ENCODE peak calls at places on chromosomes 1 and 21, in eight cellular contexts. G, N, D, Y, O, U, A and Q are unnamed samples.
A peak's percentile ranks its signal among the peaks of the same experiment; 100 is the strongest.

GRCh38 chr1:244207042-244207934 is 156.2 kb downstream of the ZBTB18 start:
- DNase-seq in D (no peak), G (no peak), Y (no peak), U (no peak), N (no peak), O (no peak), A (no peak), Q (no peak)

GRCh38 chr21:31317688-31318087 is 26.4 kb downstream of the TIAM1 start:
- DNase-seq in N (no peak), A (no peak), D (no peak), G (no peak), U (no peak), Y (no peak), O (no peak), Q (no peak)

GRCh38 chr21:42596657-42597056 is 56.8 kb upstream of the PDE9A start:
- DNase-seq in G (no peak), Y (no peak), D (no peak), O (no peak), A (no peak), N (no peak), U (no peak), Q (no peak)

GRCh38 chr1:89604414-89604735 is 28.5 kb upstream of the LRRC8C start:
- DNase-seq in U (no peak), G (no peak), D (no peak), A (no peak), N (no peak), O (no peak), Y (no peak), Q (no peak)

GRCh38 chr1:100721502-100722205 is 2.1 kb downstream of the VCAM1 start:
- DNase-seq in U (no peak), O (no peak), Y (no peak), A (peak; percentile 15), N (no peak), D (peak; percentile 54), G (no peak), Q (no peak)

GRCh38 chr1:32125313-32125712 is 17.5 kb downstream of the KPNA6 start:
- DNase-seq in O (no peak), D (no peak), N (no peak), G (no peak), A (no peak), Y (no peak), U (no peak), Q (no peak)

GRCh38 chr1:161954466-161954865 is 69.2 kb downstream of the OLFML2B start:
- DNase-seq in N (no peak), O (no peak), A (no peak), Y (no peak), U (no peak), G (no peak), D (no peak), Q (no peak)

GRCh38 chr1:226816585-226816984 is 53.8 kb upstream of the PSEN2 start:
- DNase-seq in D (peak; percentile 77), Y (no peak), N (no peak), O (no peak), A (peak; percentile 36), G (no peak), U (peak; percentile 74), Q (no peak)

GRCh38 chr1:177190308-177190970 is 19.7 kb downstream of the BRINP2 start:
- DNase-seq in A (no peak), D (no peak), G (no peak), O (no peak), N (no peak), Y (no peak), U (no peak), Q (no peak)

GRCh38 chr1:208069908-208070307 is 159.0 kb upstream of the CD34 start:
- DNase-seq in A (no peak), D (no peak), Y (no peak), U (no peak), G (no peak), N (no peak), O (no peak), Q (no peak)

GRCh38 chr1:94532077-94532476 is 9.5 kb downstream of the F3 start:
- DNase-seq in A (no peak), G (no peak), N (no peak), U (no peak), O (no peak), Y (no peak), D (peak; percentile 60), Q (no peak)

GRCh38 chr1:247330548-247331171 is 1.0 kb downstream of the ZNF496 start:
- DNase-seq in G (no peak), D (peak; percentile 30), O (no peak), N (no peak), Y (no peak), U (no peak), A (no peak), Q (no peak)

GRCh38 chr1:65409927-65410326 is 10.5 kb upstream of the LEPR start:
- DNase-seq in N (no peak), A (no peak), U (no peak), Y (no peak), G (no peak), O (no peak), D (no peak), Q (no peak)

GRCh38 chr1:86394416-86394815 is 1.7 kb downstream of the ODF2L start:
- DNase-seq in A (no peak), Y (no peak), G (no peak), N (no peak), U (peak; percentile 50), O (no peak), D (peak; percentile 62), Q (no peak)

GRCh38 chr1:109280768-109281356 is 2.1 kb downstream of the PSRC1 start:
- DNase-seq in U (no peak), D (no peak), O (no peak), A (no peak), G (no peak), N (no peak), Y (no peak), Q (no peak)